ENCODE peak calls at places on chromosome 10, in four cellular contexts. One of them, this sample, is unnamed.

GRCh38 chr10:123559066-123559822 is 106.9 kb upstream of the GPR26 start:
- DNase-seq in AG04449: no peak
- DNase-seq in thyroid gland: peak
- DNase-seq in aorta: peak
- DNase-seq in this sample: peak

GRCh38 chr10:9342865-9343450 is 1288.5 kb downstream of the GATA3 start:
- DNase-seq in AG04449: no peak
- DNase-seq in thyroid gland: no peak
- DNase-seq in aorta: no peak
- DNase-seq in this sample: peak

GRCh38 chr10:14259696-14260595 is 70.8 kb downstream of the FRMD4A start:
- DNase-seq in AG04449: no peak
- DNase-seq in thyroid gland: peak
- DNase-seq in aorta: no peak
- DNase-seq in this sample: peak

GRCh38 chr10:103895458-103896186 is 22.4 kb downstream of the STN1 start:
- DNase-seq in AG04449: no peak
- DNase-seq in thyroid gland: no peak
- DNase-seq in aorta: no peak
- DNase-seq in this sample: no peak

GRCh38 chr10:20891338-20891714 is 5.8 kb downstream of the NEBL start:
- DNase-seq in AG04449: no peak
- DNase-seq in thyroid gland: no peak
- DNase-seq in aorta: no peak
- DNase-seq in this sample: peak

GRCh38 chr10:13206546-13207443 is 27.4 kb downstream of the UCMA start:
- DNase-seq in AG04449: no peak
- DNase-seq in thyroid gland: peak
- DNase-seq in aorta: no peak
- DNase-seq in this sample: peak

GRCh38 chr10:54797636-54798395 is 3.2 kb downstream of the PCDH15 start:
- DNase-seq in AG04449: no peak
- DNase-seq in thyroid gland: no peak
- DNase-seq in aorta: no peak
- DNase-seq in this sample: no peak

GRCh38 chr10:103153765-103154197 is 39.3 kb downstream of the NT5C2 start:
- DNase-seq in AG04449: no peak
- DNase-seq in thyroid gland: no peak
- DNase-seq in aorta: no peak
- DNase-seq in this sample: no peak

GRCh38 chr10:71525102-71525501 is 128.4 kb downstream of the CDH23 start:
- DNase-seq in AG04449: no peak
- DNase-seq in thyroid gland: no peak
- DNase-seq in aorta: no peak
- DNase-seq in this sample: no peak

GRCh38 chr10:36621346-36621745 is 504.1 kb upstream of the ANKRD30A start:
- DNase-seq in AG04449: no peak
- DNase-seq in thyroid gland: no peak
- DNase-seq in aorta: no peak
- DNase-seq in this sample: no peak

GRCh38 chr10:95290801-95291633 is at the start of gene PDLIM1:
- DNase-seq in AG04449: no peak
- DNase-seq in thyroid gland: peak
- DNase-seq in aorta: peak
- DNase-seq in this sample: no peak

GRCh38 chr10:75111906-75112703 is 649 bp downstream of the SAMD8 start:
- DNase-seq in AG04449: no peak
- DNase-seq in thyroid gland: peak
- DNase-seq in aorta: peak
- DNase-seq in this sample: no peak

GRCh38 chr10:112214335-112214941 is 30.9 kb upstream of the GPAM start:
- DNase-seq in AG04449: no peak
- DNase-seq in thyroid gland: no peak
- DNase-seq in aorta: no peak
- DNase-seq in this sample: no peak

GRCh38 chr10:128070161-128070560 is 56.1 kb downstream of the MKI67 start:
- DNase-seq in AG04449: no peak
- DNase-seq in thyroid gland: no peak
- DNase-seq in aorta: no peak
- DNase-seq in this sample: no peak

GRCh38 chr10:131239926-131240325 is 71.6 kb downstream of the TCERG1L start:
- DNase-seq in AG04449: no peak
- DNase-seq in thyroid gland: no peak
- DNase-seq in aorta: no peak
- DNase-seq in this sample: no peak

GRCh38 chr10:5876181-5876768 is 13.4 kb downstream of the ANKRD16 start:
- DNase-seq in AG04449: peak
- DNase-seq in thyroid gland: no peak
- DNase-seq in aorta: no peak
- DNase-seq in this sample: peak

GRCh38 chr10:105068497-105068896 is 427.4 kb downstream of the SORCS3 start:
- DNase-seq in AG04449: peak
- DNase-seq in thyroid gland: no peak
- DNase-seq in aorta: no peak
- DNase-seq in this sample: no peak

GRCh38 chr10:127195041-127195506 is 1.3 kb downstream of the INSYN2A start:
- DNase-seq in AG04449: no peak
- DNase-seq in thyroid gland: no peak
- DNase-seq in aorta: no peak
- DNase-seq in this sample: no peak

GRCh38 chr10:89981891-89982290 is 280.5 kb downstream of the KIF20B start:
- DNase-seq in AG04449: no peak
- DNase-seq in thyroid gland: no peak
- DNase-seq in aorta: no peak
- DNase-seq in this sample: peak

GRCh38 chr10:112409274-112409673 is 35.4 kb downstream of the ACSL5 start:
- DNase-seq in AG04449: no peak
- DNase-seq in thyroid gland: no peak
- DNase-seq in aorta: no peak
- DNase-seq in this sample: no peak

GRCh38 chr10:80579370-80579769 is 41.7 kb downstream of the SH2D4B start:
- DNase-seq in AG04449: no peak
- DNase-seq in thyroid gland: no peak
- DNase-seq in aorta: no peak
- DNase-seq in this sample: no peak

GRCh38 chr10:73991846-73992245 is 6.1 kb upstream of the VCL start:
- DNase-seq in AG04449: no peak
- DNase-seq in thyroid gland: no peak
- DNase-seq in aorta: peak
- DNase-seq in this sample: no peak

GRCh38 chr10:35421553-35422178 is 85.4 kb downstream of the CCNY start:
- DNase-seq in AG04449: peak
- DNase-seq in thyroid gland: no peak
- DNase-seq in aorta: no peak
- DNase-seq in this sample: peak

GRCh38 chr10:30863516-30864210 is 168.0 kb downstream of the ZNF438 start:
- DNase-seq in AG04449: no peak
- DNase-seq in thyroid gland: no peak
- DNase-seq in aorta: no peak
- DNase-seq in this sample: no peak

GRCh38 chr10:73931767-73932624 is 21.1 kb downstream of the PLAU start:
- DNase-seq in AG04449: no peak
- DNase-seq in thyroid gland: peak
- DNase-seq in aorta: no peak
- DNase-seq in this sample: no peak

GRCh38 chr10:112335866-112336265 is 38.0 kb upstream of the ACSL5 start:
- DNase-seq in AG04449: no peak
- DNase-seq in thyroid gland: no peak
- DNase-seq in aorta: no peak
- DNase-seq in this sample: no peak

DNA sequence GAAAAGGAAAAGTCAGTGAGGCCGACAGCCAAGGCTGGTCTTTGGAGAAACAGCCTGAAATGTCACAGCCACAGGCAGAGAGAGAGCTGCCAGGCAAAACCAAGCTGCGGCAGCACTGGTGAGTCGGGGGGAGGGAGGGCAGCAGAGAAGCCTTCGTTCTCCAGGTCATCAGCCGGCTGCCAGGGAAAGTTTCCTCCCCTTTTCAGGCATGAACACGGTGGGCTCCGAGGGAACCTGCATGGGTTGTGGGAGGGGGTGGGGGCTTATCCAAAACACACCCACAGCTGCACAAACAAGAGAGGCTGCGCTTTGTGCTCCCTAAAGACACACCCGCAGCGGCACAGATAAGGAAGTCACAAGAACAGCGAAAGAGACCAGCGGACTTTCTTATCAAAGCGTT is 62.4 kb upstream of the NKX6-2 start:
- DNase-seq in AG04449: no peak
- DNase-seq in thyroid gland: peak
- DNase-seq in aorta: peak
- DNase-seq in this sample: no peak
- H3K4me3 ChIP-seq in AG04449: no peak
- H3K4me3 ChIP-seq in thyroid gland: no peak
- H3K4me3 ChIP-seq in aorta: no peak
- H3K4me3 ChIP-seq in this sample: no peak

GRCh38 chr10:122422266-122422980 is 32.0 kb upstream of the ARMS2 start:
- DNase-seq in AG04449: no peak
- DNase-seq in thyroid gland: no peak
- DNase-seq in aorta: no peak
- DNase-seq in this sample: no peak
- H3K4me3 ChIP-seq in AG04449: no peak
- H3K4me3 ChIP-seq in thyroid gland: no peak
- H3K4me3 ChIP-seq in aorta: no peak
- H3K4me3 ChIP-seq in this sample: no peak

GRCh38 chr10:10403762-10404161 is 613.9 kb upstream of the CELF2 start:
- DNase-seq in AG04449: no peak
- DNase-seq in thyroid gland: no peak
- DNase-seq in aorta: no peak
- DNase-seq in this sample: no peak
- H3K4me3 ChIP-seq in AG04449: no peak
- H3K4me3 ChIP-seq in thyroid gland: no peak
- H3K4me3 ChIP-seq in aorta: no peak
- H3K4me3 ChIP-seq in this sample: no peak

DNA sequence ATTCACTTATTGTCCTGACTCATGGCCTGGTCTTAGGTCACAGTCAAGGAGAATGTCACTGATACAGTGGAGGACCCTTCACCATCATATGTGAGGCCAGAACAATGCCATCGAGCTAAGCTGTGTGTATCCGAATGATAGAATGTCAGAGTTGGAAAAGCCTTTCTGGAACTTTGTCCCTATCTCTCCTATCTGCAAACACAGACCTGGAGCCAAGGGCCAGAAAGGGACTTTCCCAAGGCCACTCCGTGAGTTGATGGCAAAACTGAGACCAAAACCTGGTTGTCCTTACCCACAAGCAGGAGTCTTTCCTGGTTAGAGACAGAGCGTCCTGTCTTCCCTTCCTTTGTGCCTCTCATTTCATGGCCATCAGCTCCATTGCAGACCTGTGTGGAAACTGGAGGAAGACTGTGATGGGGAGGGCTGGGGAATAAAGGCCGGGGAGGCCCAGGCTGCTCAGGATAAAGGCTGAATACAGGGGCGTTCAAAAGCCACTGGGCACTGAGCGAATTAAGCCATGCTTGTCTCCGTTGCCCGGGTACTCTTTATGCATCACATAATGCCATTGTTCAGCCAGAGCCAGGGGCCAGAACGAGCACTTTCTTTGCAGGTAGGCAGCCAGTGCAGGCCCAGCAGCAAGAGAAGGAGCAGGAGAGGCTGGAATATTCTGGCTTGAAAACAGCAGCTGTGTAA is 142.8 kb downstream of the RPS24 start:
- DNase-seq in AG04449: no peak
- DNase-seq in thyroid gland: no peak
- DNase-seq in aorta: no peak
- DNase-seq in this sample: no peak
- H3K4me3 ChIP-seq in AG04449: no peak
- H3K4me3 ChIP-seq in thyroid gland: no peak
- H3K4me3 ChIP-seq in aorta: no peak
- H3K4me3 ChIP-seq in this sample: no peak

This sample was measured in skeletal muscle cell.